ENCODE peak calls at places on chromosomes 4 and X, in eight cellular contexts. K is SK-N-SH, N is breast epithelium, Q is stomach, W is Panc1, T is HCT116, P is K562, L is GM23338. J is an unnamed sample.

GRCh38 chr4:17447675-17448298 is 64.1 kb downstream of the QDPR start:
- DNase-seq in K (peak; percentile 69), N (no peak), Q (peak; percentile 33), W (peak; percentile 50), T (peak; percentile 74), P (peak; percentile 31), L (peak; percentile 87), J (peak; percentile 57)

GRCh38 chr4:188971125-188971524 is 831.9 kb downstream of the TRIML1 start:
- DNase-seq in K (peak; percentile 9), N (no peak), Q (no peak), W (no peak), T (peak; percentile 13), P (no peak), L (peak; percentile 39), J (peak; percentile 17)

GRCh38 chr4:7742807-7743158 is 196.9 kb downstream of the AFAP1 start:
- DNase-seq in K (no peak), N (no peak), Q (no peak), W (no peak), T (no peak), P (no peak), L (no peak), J (no peak)

GRCh38 chrX:137427061-137427778 is 138.7 kb upstream of the ZIC3 start:
- DNase-seq in K (no peak), N (no peak), Q (no peak), W (no peak), T (no peak), P (no peak), L (peak; percentile 48), J (no peak)

GRCh38 chrX:154818916-154819770 is 13.9 kb upstream of the MPP1 start:
- DNase-seq in K (no peak), N (no peak), Q (no peak), W (no peak), T (no peak), P (no peak), L (no peak), J (no peak)

GRCh38 chr4:158826882-158827281 is 58.1 kb downstream of the FNIP2 start:
- DNase-seq in K (no peak), N (no peak), Q (peak; percentile 63), W (no peak), T (no peak), P (no peak), L (no peak), J (no peak)

GRCh38 chrX:37667141-37667540 is 18.4 kb upstream of the XK start:
- DNase-seq in K (no peak), N (no peak), Q (peak; percentile 29), W (no peak), T (no peak), P (no peak), L (no peak), J (no peak)

GRCh38 chrX:139237141-139237540 is 293.4 kb upstream of the F9 start:
- DNase-seq in K (no peak), N (no peak), Q (no peak), W (no peak), T (no peak), P (no peak), L (no peak), J (no peak)

GRCh38 chr4:104394409-104394813 is 100.3 kb downstream of the CXXC4 start:
- DNase-seq in K (peak; percentile 10), N (no peak), Q (no peak), W (no peak), T (no peak), P (no peak), L (peak; percentile 26), J (no peak)

GRCh38 chr4:98544818-98545399 is 113.5 kb downstream of the TSPAN5 start:
- DNase-seq in K (no peak), N (no peak), Q (no peak), W (no peak), T (no peak), P (no peak), L (no peak), J (no peak)

GRCh38 chrX:19628006-19628575 is 112.8 kb upstream of the MAP3K15 start:
- DNase-seq in K (no peak), N (no peak), Q (no peak), W (no peak), T (no peak), P (no peak), L (no peak), J (no peak)

GRCh38 chr4:1246901-1247810 is 1.8 kb downstream of the CTBP1 start:
- DNase-seq in K (peak; percentile 64), N (peak; percentile 49), Q (no peak), W (no peak), T (no peak), P (peak; percentile 53), L (peak; percentile 38), J (no peak)

GRCh38 chr4:165088366-165088765 is 24.3 kb downstream of the TMEM192 start:
- DNase-seq in K (no peak), N (no peak), Q (no peak), W (no peak), T (no peak), P (no peak), L (no peak), J (no peak)

GRCh38 chrX:24494544-24495113 is 29.5 kb downstream of the PDK3 start:
- DNase-seq in K (no peak), N (no peak), Q (no peak), W (no peak), T (no peak), P (no peak), L (no peak), J (no peak)

GRCh38 chr4:118756958-118757357 is 71.8 kb downstream of the METTL14 start:
- DNase-seq in K (no peak), N (no peak), Q (no peak), W (no peak), T (no peak), P (no peak), L (no peak), J (no peak)

GRCh38 chr4:183600189-183600685 is 58.7 kb downstream of the RWDD4 start:
- DNase-seq in K (no peak), N (no peak), Q (no peak), W (no peak), T (no peak), P (no peak), L (peak; percentile 75), J (no peak)

GRCh38 chr4:82394896-82395295 is 21.1 kb upstream of the HNRNPD start:
- DNase-seq in K (no peak), N (no peak), Q (no peak), W (no peak), T (no peak), P (no peak), L (no peak), J (no peak)

GRCh38 chr4:40418430-40419230 is 83.5 kb downstream of the CHRNA9 start:
- DNase-seq in K (no peak), N (no peak), Q (no peak), W (no peak), T (no peak), P (no peak), L (no peak), J (no peak)

GRCh38 chrX:131146702-131147101 is 88.6 kb downstream of the ARHGAP36 start:
- DNase-seq in K (no peak), N (no peak), Q (no peak), W (no peak), T (no peak), P (no peak), L (peak; percentile 1), J (no peak)

GRCh38 chrX:107849747-107850478 is 24.2 kb downstream of the MID2 start:
- DNase-seq in K (no peak), N (no peak), Q (no peak), W (no peak), T (no peak), P (no peak), L (peak; percentile 41), J (no peak)

GRCh38 chr4:98626350-98626749 is 32.1 kb downstream of the TSPAN5 start:
- DNase-seq in K (no peak), N (no peak), Q (no peak), W (peak; percentile 88), T (peak; percentile 92), P (no peak), L (no peak), J (no peak)

GRCh38 chrX:148290937-148291336 is 209.5 kb upstream of the AFF2 start:
- DNase-seq in K (no peak), N (no peak), Q (no peak), W (no peak), T (no peak), P (no peak), L (peak; percentile 15), J (no peak)
- TF ChIP-seq POLR2AphosphoS5 in K (no peak), N (no peak), Q (no peak), W (no peak), T (no peak), P (no peak), L (no peak), J (no peak)

DNA sequence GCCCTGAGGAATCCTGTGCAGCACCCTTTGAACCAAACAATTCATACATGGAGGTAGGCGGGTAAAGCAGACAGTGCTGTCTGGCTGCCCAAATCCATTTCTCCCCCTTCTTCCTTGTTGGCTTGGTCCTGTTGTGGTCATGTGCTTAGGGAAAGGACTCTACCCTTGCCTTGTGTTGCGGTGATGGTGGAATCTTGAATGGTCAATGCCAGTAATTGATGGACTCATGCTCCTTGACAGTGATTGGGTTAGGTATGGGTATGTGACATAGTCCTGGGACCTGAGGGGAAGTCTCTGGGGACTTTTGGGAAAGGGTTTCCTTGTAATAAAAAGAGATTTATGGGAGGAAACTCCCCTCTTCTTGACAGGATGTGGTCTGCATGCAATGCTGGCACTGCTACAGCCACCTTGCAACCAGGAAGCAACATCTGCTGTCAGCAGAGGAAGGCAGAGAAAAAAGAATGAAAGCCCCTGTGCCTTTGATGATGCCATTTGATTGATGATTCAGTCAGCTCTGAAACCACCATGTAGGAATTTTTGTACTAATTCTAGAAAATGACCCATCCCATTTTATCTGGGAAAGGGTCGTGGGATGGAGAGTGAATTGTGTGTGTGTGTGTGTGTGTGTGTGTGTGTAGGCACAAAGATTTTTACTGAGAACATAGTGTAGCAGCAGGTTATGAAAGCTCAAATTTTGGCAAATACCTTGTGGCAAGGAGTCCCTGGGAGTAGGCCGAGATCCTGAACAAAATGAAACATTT is 30.0 kb upstream of the HUWE1 start:
- DNase-seq in K (no peak), N (no peak), Q (no peak), W (no peak), T (no peak), P (no peak), L (no peak), J (peak; percentile 19)
- TF ChIP-seq POLR2AphosphoS5 in K (no peak), N (no peak), Q (no peak), W (no peak), T (no peak), P (no peak), L (no peak), J (no peak)

GRCh38 chr4:38190717-38191178 is 230.6 kb downstream of the PTTG2 start:
- DNase-seq in K (peak; percentile 36), N (no peak), Q (no peak), W (no peak), T (no peak), P (no peak), L (no peak), J (no peak)
- TF ChIP-seq POLR2AphosphoS5 in K (no peak), N (no peak), Q (no peak), W (no peak), T (no peak), P (no peak), L (no peak), J (no peak)

GRCh38 chr4:108287834-108288413 is 119.2 kb upstream of the LEF1 start:
- DNase-seq in K (no peak), N (no peak), Q (no peak), W (no peak), T (no peak), P (no peak), L (no peak), J (no peak)

GRCh38 chr4:108291137-108291536 is 122.4 kb upstream of the LEF1 start:
- DNase-seq in K (no peak), N (no peak), Q (no peak), W (no peak), T (no peak), P (no peak), L (no peak), J (no peak)

GRCh38 chr4:108292229-108292628 is 123.5 kb upstream of the LEF1 start:
- DNase-seq in K (no peak), N (no peak), Q (no peak), W (no peak), T (no peak), P (no peak), L (no peak), J (no peak)
- TF ChIP-seq POLR2AphosphoS5 in K (no peak), N (no peak), Q (no peak), W (no peak), T (no peak), P (no peak), L (no peak), J (no peak)

J was measured in HL-60.